ENCODE peak calls at places on chromosome 4, in five cellular contexts. O, I, X, V and Z are unnamed samples. For H3K27me3, the result is how much of the 10 kb centered on the place peaks cover.

GRCh38 chr4:88350786-88351185 is 27.9 kb upstream of the HERC6 start:
- DNase-seq in O (no peak), I (no peak), X (no peak), V (no peak), Z (no peak)

GRCh38 chr4:109434007-109434792 is 585 bp downstream of the SEC24B start:
- DNase-seq in O (peak), I (no peak), X (peak), V (peak), Z (no peak)

GRCh38 chr4:48686369-48686768 is 93.7 kb downstream of the FRYL start:
- DNase-seq in O (no peak), I (no peak), X (no peak), V (no peak), Z (no peak)

GRCh38 chr4:67983333-67983732 is 20.0 kb upstream of the TMPRSS11A start:
- DNase-seq in O (no peak), I (no peak), X (no peak), V (peak), Z (no peak)

GRCh38 chr4:97994765-97995465 is 148.4 kb downstream of the STPG2 start:
- DNase-seq in O (no peak), I (no peak), X (no peak), V (no peak), Z (peak)

GRCh38 chr4:89110541-89110985 is 770 bp upstream of the TIGD2 start:
- DNase-seq in O (no peak), I (no peak), X (no peak), V (no peak), Z (no peak)

GRCh38 chr4:137367608-137368007 is 164.7 kb downstream of the PCDH18 start:
- DNase-seq in O (no peak), I (no peak), X (no peak), V (peak), Z (no peak)

GRCh38 chr4:132792305-132792704 is 356.8 kb upstream of the PCDH10 start:
- DNase-seq in O (no peak), I (no peak), X (no peak), V (no peak), Z (no peak)

GRCh38 chr4:94636004-94636403 is 121.8 kb upstream of the BMPR1B start:
- DNase-seq in O (no peak), I (no peak), X (no peak), V (peak), Z (no peak)

GRCh38 chr4:72786401-72786990 is 217.5 kb upstream of the ADAMTS3 start:
- DNase-seq in O (no peak), I (no peak), X (no peak), V (no peak), Z (no peak)

GRCh38 chr4:35503435-35503834 is 740.9 kb downstream of the ARAP2 start:
- DNase-seq in O (no peak), I (no peak), X (no peak), V (no peak), Z (no peak)

GRCh38 chr4:110480031-110480549 is 4.1 kb downstream of the ENPEP start:
- DNase-seq in O (no peak), I (no peak), X (no peak), V (peak), Z (peak)

GRCh38 chr4:15001248-15001824 is 945 bp upstream of the CPEB2 start:
- DNase-seq in O (peak), I (peak), X (peak), V (peak), Z (peak)

GRCh38 chr4:76680934-76681333 is 217.0 kb downstream of the SOWAHB start:
- DNase-seq in O (no peak), I (no peak), X (no peak), V (peak), Z (no peak)

GRCh38 chr4:82500830-82501229 is 61.0 kb downstream of the TMEM150C start:
- DNase-seq in O (no peak), I (no peak), X (no peak), V (no peak), Z (no peak)

GRCh38 chr4:71472946-71473345 is 134.1 kb downstream of the SLC4A4 start:
- DNase-seq in O (no peak), I (no peak), X (no peak), V (peak), Z (peak)

GRCh38 chr4:124167602-124168001 is 544.9 kb downstream of the ANKRD50 start:
- DNase-seq in O (no peak), I (no peak), X (no peak), V (peak), Z (no peak)

GRCh38 chr4:113636877-113637276 is 124.7 kb downstream of the CAMK2D start:
- DNase-seq in O (no peak), I (no peak), X (no peak), V (peak), Z (peak)

GRCh38 chr4:78624048-78624447 is 72.5 kb downstream of the ANXA3 start:
- DNase-seq in O (no peak), I (no peak), X (no peak), V (peak), Z (no peak)

GRCh38 chr4:129014566-129015509 is 78.5 kb downstream of the SCLT1 start:
- DNase-seq in O (no peak), I (no peak), X (no peak), V (no peak), Z (no peak)

GRCh38 chr4:77927991-77928925 is 65.6 kb downstream of the MRPL1 start:
- DNase-seq in O (peak), I (no peak), X (no peak), V (peak), Z (no peak)

GRCh38 chr4:108080752-108081151 is 88.0 kb downstream of the LEF1 start:
- DNase-seq in O (no peak), I (no peak), X (no peak), V (no peak), Z (no peak)

GRCh38 chr4:122826596-122827257 is at the start of gene FGF2:
- DNase-seq in O (peak), I (peak), X (peak), V (peak), Z (peak)

GRCh38 chr4:172202480-172203076 is 389.4 kb downstream of the GALNTL6 start:
- DNase-seq in O (no peak), I (no peak), X (no peak), V (peak), Z (peak)

GRCh38 chr4:32775049-32775448 is 2054.9 kb downstream of the PCDH7 start:
- DNase-seq in O (no peak), I (no peak), X (no peak), V (no peak), Z (peak)

GRCh38 chr4:92307156-92307555 is 3.4 kb downstream of the GRID2 start:
- DNase-seq in O (no peak), I (no peak), X (no peak), V (no peak), Z (no peak)

GRCh38 chr4:143438710-143439109 is 74.8 kb upstream of the SMARCA5 start:
- DNase-seq in O (no peak), I (no peak), X (no peak), V (no peak), Z (no peak)
- H3K4me3 ChIP-seq in O (no peak), I (no peak), X (no peak), V (no peak), Z (no peak)

GRCh38 chr4:3801521-3801920 is 35.3 kb downstream of the ADRA2C start:
- DNase-seq in O (no peak), I (peak), X (no peak), V (no peak), Z (no peak)
- H3K27me3 ChIP-seq in O (under half), I (under half), X (under half), V (under half), Z (under half)

GRCh38 chr4:173539986-173540385 is 10.0 kb upstream of the HAND2 start:
- DNase-seq in O (no peak), I (no peak), X (no peak), V (no peak), Z (no peak)

GRCh38 chr4:173537628-173538147 is 7.7 kb upstream of the HAND2 start:
- DNase-seq in O (peak), I (no peak), X (no peak), V (peak), Z (no peak)

GRCh38 chr4:173536808-173537429 is 6.9 kb upstream of the HAND2 start:
- DNase-seq in O (peak), I (no peak), X (no peak), V (peak), Z (no peak)

GRCh38 chr4:173538903-173539445 is 8.9 kb upstream of the HAND2 start:
- DNase-seq in O (no peak), I (no peak), X (no peak), V (peak), Z (no peak)

DNA sequence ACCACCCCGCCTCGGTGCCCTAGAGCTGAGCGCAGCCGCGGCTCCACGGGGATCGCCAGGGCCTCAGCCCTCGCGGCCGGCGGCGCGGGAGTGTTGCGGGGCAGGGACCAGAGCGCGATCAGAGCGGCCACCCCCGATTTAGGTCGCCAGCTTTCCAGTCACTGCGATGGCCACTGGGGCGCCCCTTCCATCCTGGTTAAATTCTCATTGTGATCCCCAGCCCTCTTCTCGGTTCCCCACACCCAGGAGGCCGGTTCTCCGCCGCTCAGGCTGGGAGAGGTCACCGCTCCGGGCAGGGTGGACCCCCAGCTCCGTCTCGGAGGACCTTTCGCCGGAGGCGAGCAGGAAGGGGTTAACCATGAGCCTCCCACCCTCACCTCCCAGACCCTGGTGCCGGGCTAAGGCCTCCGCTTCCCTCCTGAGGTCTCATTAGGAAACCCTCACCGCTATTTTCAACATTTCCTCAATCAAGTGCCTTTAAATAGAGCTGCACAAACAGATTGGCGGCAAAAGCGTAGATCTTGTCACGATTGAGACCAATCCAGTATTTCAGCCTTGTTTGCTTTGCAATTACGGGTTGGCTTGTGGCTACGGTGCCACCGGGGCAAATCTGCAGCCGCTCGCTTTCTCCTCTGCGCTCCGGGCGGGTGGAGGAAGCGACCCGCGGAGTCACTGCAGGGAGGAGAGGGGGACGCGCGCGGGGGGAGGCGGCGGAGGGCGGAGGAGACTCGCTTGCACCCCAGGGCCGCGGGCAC is 8.3 kb upstream of the HAND2 start:
- DNase-seq in O (no peak), I (peak), X (no peak), V (peak), Z (no peak)
- H3K4me3 ChIP-seq in O (peak), I (peak), X (peak), V (peak), Z (no peak)

DNA sequence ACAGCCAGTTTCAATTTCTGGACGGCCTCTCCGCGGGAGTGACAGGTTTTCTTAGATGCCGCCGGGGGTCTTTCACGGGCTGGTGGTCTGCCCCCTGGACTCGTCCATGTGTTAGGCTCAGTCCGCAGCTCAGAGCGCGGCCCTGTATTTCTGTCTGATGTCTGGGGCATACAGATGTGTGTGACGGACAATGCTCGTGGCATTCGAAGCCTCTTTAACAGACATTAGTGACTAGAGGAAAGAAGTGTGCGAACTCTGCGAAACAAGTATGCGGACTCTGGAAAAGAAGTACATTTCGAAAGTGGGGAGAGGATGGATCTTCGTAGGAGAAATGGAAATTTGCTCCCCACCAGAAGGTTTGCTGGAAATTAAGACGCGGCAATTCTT is 793 bp upstream of the DCUN1D4 start:
- DNase-seq in O (peak), I (peak), X (peak), V (peak), Z (no peak)
- H3K27me3 ChIP-seq in O (under half), I (under half), X (under half), V (under half), Z (under half)

GRCh38 chr4:184459413-184459812 is 14.9 kb downstream of the IRF2 start:
- DNase-seq in O (no peak), I (no peak), X (no peak), V (peak), Z (no peak)

GRCh38 chr4:184460495-184461285 is 13.7 kb downstream of the IRF2 start:
- DNase-seq in O (no peak), I (no peak), X (no peak), V (no peak), Z (no peak)

GRCh38 chr4:184455299-184455698 is 19.1 kb downstream of the IRF2 start:
- DNase-seq in O (no peak), I (no peak), X (no peak), V (no peak), Z (no peak)

GRCh38 chr4:184456337-184456736 is 18.0 kb downstream of the IRF2 start:
- DNase-seq in O (no peak), I (peak), X (no peak), V (no peak), Z (no peak)

GRCh38 chr4:184457530-184458249 is 16.7 kb downstream of the IRF2 start:
- DNase-seq in O (no peak), I (no peak), X (no peak), V (peak), Z (no peak)
- H3K4me3 ChIP-seq in O (no peak), I (no peak), X (no peak), V (no peak), Z (no peak)

GRCh38 chr4:139630991-139631390 is 34.6 kb upstream of the MGST2 start:
- DNase-seq in O (no peak), I (no peak), X (no peak), V (no peak), Z (no peak)
- H3K27me3 ChIP-seq in O (under half), I (under half), X (under half), V (under half), Z (under half)